ENCODE peak calls at places on chromosomes 11 and 22, in ten cellular contexts. T, G, V, W, H, B, D, C, R and Q are unnamed samples.

GRCh38 chr11:12164061-12165014 is 53.9 kb downstream of the MICAL2 start:
- DNase-seq in T (peak), G (peak), V (peak), W (no peak), H (no peak), B (no peak), D (peak), C (peak), R (peak), Q (peak)

GRCh38 chr22:49360746-49361145 is 466.9 kb downstream of the BRD1 start:
- DNase-seq in T (no peak), G (no peak), V (no peak), W (no peak), H (no peak), B (no peak), D (no peak), C (no peak), R (no peak), Q (no peak)

GRCh38 chr22:46381142-46381541 is 45.6 kb downstream of the TRMU start:
- DNase-seq in T (no peak), G (peak), V (no peak), W (no peak), H (no peak), B (no peak), D (no peak), C (peak), R (no peak), Q (peak)

GRCh38 chr22:44402196-44403111 is 89.7 kb upstream of the SHISAL1 start:
- DNase-seq in T (peak), G (no peak), V (no peak), W (peak), H (no peak), B (peak), D (no peak), C (no peak), R (no peak), Q (no peak)

GRCh38 chr11:24344222-24344621 is 152.6 kb upstream of the LUZP2 start:
- DNase-seq in T (no peak), G (no peak), V (no peak), W (no peak), H (no peak), B (no peak), D (no peak), C (no peak), R (no peak), Q (no peak)

GRCh38 chr11:64055077-64055476 is 19.3 kb downstream of the FLRT1 start:
- DNase-seq in T (no peak), G (no peak), V (no peak), W (no peak), H (no peak), B (no peak), D (no peak), C (no peak), R (no peak), Q (no peak)

GRCh38 chr11:132202621-132203020 is 832.2 kb downstream of the NTM start:
- DNase-seq in T (no peak), G (no peak), V (peak), W (no peak), H (no peak), B (no peak), D (no peak), C (peak), R (peak), Q (no peak)

GRCh38 chr11:77072851-77073327 is 6.1 kb downstream of the CAPN5 start:
- DNase-seq in T (no peak), G (no peak), V (no peak), W (no peak), H (peak), B (peak), D (no peak), C (no peak), R (no peak), Q (no peak)

GRCh38 chr11:68213135-68213515 is at the start of gene KMT5B:
- DNase-seq in T (peak), G (no peak), V (peak), W (peak), H (peak), B (peak), D (peak), C (peak), R (peak), Q (peak)

GRCh38 chr11:85923455-85923854 is 68.3 kb downstream of the CCDC83 start:
- DNase-seq in T (no peak), G (no peak), V (no peak), W (no peak), H (no peak), B (no peak), D (no peak), C (no peak), R (no peak), Q (no peak)

GRCh38 chr22:41175546-41175945 is 29.6 kb upstream of the L3MBTL2 start:
- DNase-seq in T (no peak), G (no peak), V (no peak), W (no peak), H (no peak), B (no peak), D (no peak), C (no peak), R (no peak), Q (no peak)

GRCh38 chr11:134513585-134514120 is 101.6 kb upstream of the B3GAT1 start:
- DNase-seq in T (peak), G (no peak), V (no peak), W (no peak), H (no peak), B (peak), D (no peak), C (no peak), R (no peak), Q (no peak)

GRCh38 chr11:43282607-43283440 is 29.0 kb upstream of the API5 start:
- DNase-seq in T (peak), G (peak), V (peak), W (peak), H (peak), B (no peak), D (peak), C (peak), R (peak), Q (peak)

GRCh38 chr11:60992842-60993409 is 21.4 kb downstream of the CD6 start:
- DNase-seq in T (no peak), G (no peak), V (no peak), W (no peak), H (no peak), B (no peak), D (no peak), C (no peak), R (no peak), Q (no peak)

GRCh38 chr11:70877151-70877550 is 375.2 kb downstream of the SHANK2 start:
- DNase-seq in T (no peak), G (no peak), V (no peak), W (no peak), H (no peak), B (no peak), D (no peak), C (no peak), R (no peak), Q (no peak)

GRCh38 chr11:95692526-95693270 is 96.9 kb downstream of the FAM76B start:
- DNase-seq in T (no peak), G (no peak), V (peak), W (no peak), H (no peak), B (no peak), D (no peak), C (peak), R (peak), Q (peak)

GRCh38 chr11:63240791-63241379 is 2.5 kb downstream of the SLC22A25 start:
- DNase-seq in T (no peak), G (no peak), V (no peak), W (no peak), H (no peak), B (no peak), D (no peak), C (no peak), R (no peak), Q (no peak)

GRCh38 chr22:36505998-36506635 is 723 bp downstream of the FOXRED2 start:
- DNase-seq in T (no peak), G (no peak), V (no peak), W (peak), H (no peak), B (peak), D (peak), C (no peak), R (no peak), Q (no peak)

GRCh38 chr11:1574256-1575242 is 2.5 kb upstream of the DUSP8 start:
- DNase-seq in T (peak), G (peak), V (peak), W (peak), H (peak), B (no peak), D (peak), C (peak), R (peak), Q (peak)

GRCh38 chr11:20156280-20156875 is 3.9 kb downstream of the DBX1 start:
- DNase-seq in T (no peak), G (no peak), V (no peak), W (peak), H (peak), B (no peak), D (peak), C (no peak), R (no peak), Q (no peak)

GRCh38 chr22:40009231-40009769 is 14.5 kb downstream of the FAM83F start:
- DNase-seq in T (no peak), G (no peak), V (no peak), W (no peak), H (no peak), B (no peak), D (peak), C (peak), R (peak), Q (no peak)

GRCh38 chr11:73856001-73856663 is 20.5 kb downstream of the COA4 start:
- DNase-seq in T (no peak), G (no peak), V (peak), W (no peak), H (no peak), B (no peak), D (no peak), C (no peak), R (no peak), Q (no peak)

GRCh38 chr11:28083118-28083517 is 24.8 kb downstream of the KIF18A start:
- DNase-seq in T (no peak), G (no peak), V (no peak), W (no peak), H (no peak), B (no peak), D (no peak), C (no peak), R (no peak), Q (no peak)

GRCh38 chr22:46022881-46023512 is 46.0 kb upstream of the WNT7B start:
- DNase-seq in T (no peak), G (no peak), V (no peak), W (no peak), H (no peak), B (no peak), D (peak), C (no peak), R (no peak), Q (no peak)

GRCh38 chr11:3709977-3710376 is 38.8 kb upstream of the CHRNA10 start:
- DNase-seq in T (no peak), G (no peak), V (peak), W (no peak), H (no peak), B (no peak), D (no peak), C (peak), R (peak), Q (no peak)

GRCh38 chr22:24841261-24841660 is 35.2 kb downstream of the SGSM1 start:
- DNase-seq in T (no peak), G (no peak), V (no peak), W (peak), H (no peak), B (no peak), D (peak), C (no peak), R (peak), Q (no peak)

GRCh38 chr11:62025429-62026105 is 58.1 kb upstream of the FTH1 start:
- DNase-seq in T (peak), G (peak), V (peak), W (peak), H (peak), B (peak), D (peak), C (peak), R (peak), Q (peak)

GRCh38 chr11:35281169-35281591 is 138.2 kb downstream of the SLC1A2 start:
- DNase-seq in T (no peak), G (no peak), V (no peak), W (no peak), H (no peak), B (no peak), D (no peak), C (no peak), R (no peak), Q (peak)

GRCh38 chr11:127106142-127106541 is 105.6 kb upstream of the KIRREL3 start:
- DNase-seq in T (no peak), G (no peak), V (peak), W (no peak), H (no peak), B (no peak), D (no peak), C (peak), R (no peak), Q (no peak)

GRCh38 chr22:50085211-50085999 is at the start of gene MLC1:
- DNase-seq in T (no peak), G (no peak), V (no peak), W (no peak), H (peak), B (no peak), D (no peak), C (peak), R (no peak), Q (peak)

GRCh38 chr11:131195801-131196517 is 174.5 kb upstream of the NTM start:
- DNase-seq in T (no peak), G (no peak), V (peak), W (peak), H (no peak), B (no peak), D (peak), C (peak), R (peak), Q (peak)

GRCh38 chr11:124069429-124070401 is 28.6 kb upstream of the OR10G7 start:
- DNase-seq in T (peak), G (peak), V (peak), W (peak), H (peak), B (no peak), D (peak), C (peak), R (peak), Q (peak)

GRCh38 chr11:124072147-124072546 is 31.0 kb upstream of the OR10G7 start:
- DNase-seq in T (no peak), G (no peak), V (no peak), W (no peak), H (no peak), B (no peak), D (no peak), C (no peak), R (no peak), Q (no peak)

GRCh38 chr11:124070906-124071621 is 29.9 kb upstream of the OR10G7 start:
- DNase-seq in T (peak), G (peak), V (peak), W (peak), H (peak), B (peak), D (peak), C (peak), R (peak), Q (peak)

GRCh38 chr11:124068711-124069110 is 27.6 kb upstream of the OR10G7 start:
- DNase-seq in T (no peak), G (no peak), V (no peak), W (no peak), H (no peak), B (no peak), D (no peak), C (no peak), R (no peak), Q (no peak)

GRCh38 chr11:124071622-124071948 is 30.5 kb upstream of the OR10G7 start:
- DNase-seq in T (no peak), G (no peak), V (no peak), W (no peak), H (no peak), B (no peak), D (no peak), C (no peak), R (no peak), Q (no peak)
- TF ChIP-seq CTCF in T (no peak), G (no peak), V (no peak), W (no peak), H (no peak), B (no peak), D (no peak), C (no peak), R (no peak), Q (no peak)

DNA sequence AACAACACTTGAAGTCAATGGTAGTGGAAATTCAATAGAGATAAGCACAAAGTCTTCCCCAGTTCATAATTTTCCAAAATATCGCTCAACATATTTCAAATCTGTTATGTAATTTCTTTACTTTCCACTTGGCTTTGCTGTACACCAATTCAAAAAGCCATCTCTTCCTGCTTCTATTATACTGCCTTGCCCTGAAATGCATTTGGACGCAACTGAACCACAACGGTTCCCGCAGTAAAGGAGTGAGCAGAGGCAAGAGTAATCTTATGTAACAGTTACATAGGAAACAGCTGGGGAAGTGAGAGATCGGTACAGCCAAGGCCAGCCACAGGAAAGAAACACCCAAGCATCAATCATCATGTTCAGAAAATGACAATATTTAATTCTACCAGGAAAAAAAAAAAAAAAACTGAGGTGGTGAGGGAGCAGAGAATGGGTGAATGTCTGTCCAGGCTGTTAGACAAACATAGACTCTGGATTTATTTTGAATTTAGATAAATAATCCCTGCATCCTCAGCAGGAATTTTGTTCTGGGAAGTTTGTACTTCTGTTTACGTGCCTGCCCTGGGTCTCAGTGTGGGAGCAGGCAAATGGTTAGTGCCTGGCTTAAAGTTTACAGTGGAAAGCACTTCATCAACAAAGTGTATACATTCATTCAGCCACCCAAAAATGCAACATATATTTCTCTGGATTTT is 392.2 kb downstream of the ETS1 start:
- DNase-seq in T (no peak), G (no peak), V (peak), W (no peak), H (peak), B (no peak), D (no peak), C (no peak), R (peak), Q (no peak)
- TF ChIP-seq CTCF in T (peak), G (no peak), V (no peak), W (no peak), H (peak), B (no peak), D (no peak), C (no peak), R (peak), Q (peak)

GRCh38 chr11:79159657-79160450 is 281.0 kb downstream of the TENM4 start:
- DNase-seq in T (no peak), G (no peak), V (no peak), W (no peak), H (no peak), B (no peak), D (no peak), C (no peak), R (peak), Q (no peak)
- TF ChIP-seq CTCF in T (no peak), G (peak), V (peak), W (no peak), H (no peak), B (no peak), D (no peak), C (peak), R (peak), Q (peak)

GRCh38 chr22:47552541-47553205 is 790.2 kb downstream of the TBC1D22A start:
- DNase-seq in T (no peak), G (no peak), V (no peak), W (no peak), H (no peak), B (peak), D (no peak), C (no peak), R (no peak), Q (no peak)

GRCh38 chr22:47550524-47551437 is 788.3 kb downstream of the TBC1D22A start:
- DNase-seq in T (no peak), G (no peak), V (no peak), W (no peak), H (no peak), B (peak), D (no peak), C (no peak), R (no peak), Q (no peak)

GRCh38 chr22:47552024-47552423 is 789.6 kb downstream of the TBC1D22A start:
- DNase-seq in T (no peak), G (no peak), V (no peak), W (no peak), H (no peak), B (no peak), D (no peak), C (no peak), R (no peak), Q (no peak)

GRCh38 chr22:47551438-47551788 is 789.0 kb downstream of the TBC1D22A start:
- DNase-seq in T (no peak), G (no peak), V (no peak), W (no peak), H (no peak), B (no peak), D (no peak), C (no peak), R (no peak), Q (no peak)

DNA sequence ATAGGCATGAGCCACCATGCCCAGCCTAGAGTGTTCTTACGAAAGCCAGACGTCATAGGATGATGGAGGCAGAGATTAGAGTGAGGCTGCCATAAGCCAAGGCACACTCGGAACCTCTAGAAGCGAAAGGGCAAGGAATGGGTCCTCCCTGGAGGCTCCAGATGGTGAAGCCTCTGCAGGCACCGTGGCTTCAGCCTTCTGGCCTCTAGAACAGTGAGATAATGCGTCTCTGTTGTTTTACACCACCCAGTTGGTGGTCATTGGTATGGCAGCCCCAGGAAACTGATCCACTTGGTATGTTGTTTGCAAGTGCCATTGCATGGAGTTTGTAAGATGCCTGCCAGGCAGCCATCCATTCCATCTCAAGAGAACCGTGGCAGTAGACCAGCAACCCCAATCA is 791.0 kb downstream of the TBC1D22A start:
- DNase-seq in T (no peak), G (no peak), V (no peak), W (no peak), H (no peak), B (no peak), D (no peak), C (no peak), R (no peak), Q (no peak)
- TF ChIP-seq CTCF in T (no peak), G (no peak), V (no peak), W (no peak), H (no peak), B (no peak), D (no peak), C (no peak), R (no peak), Q (no peak)